ENCODE peak calls at places on chromosome X, in four cellular contexts. Z is activated CD4-positive, alpha-beta T cell treated with anti-CD3 and anti-CD28 coated beads, Interleukin-2, amount 50 U/mL, for 24 hours; L is immature natural killer cell; E is KG1. G is an unnamed sample.

GRCh38 chrX:20857746-20858145 is 516.5 kb upstream of the CNKSR2 start:
- DNase-seq in Z (no peak), L (no peak), E (no peak), G (peak; percentile 28)

GRCh38 chrX:14030248-14030592 is 528 bp upstream of the GEMIN8 start:
- DNase-seq in Z (no peak), L (no peak), E (no peak), G (no peak)

GRCh38 chrX:120308558-120308957 is 2.7 kb downstream of the TMEM255A start:
- DNase-seq in Z (no peak), L (no peak), E (no peak), G (no peak)

GRCh38 chrX:96183843-96184242 is 500.8 kb upstream of the DIAPH2 start:
- DNase-seq in Z (no peak), L (no peak), E (no peak), G (no peak)

GRCh38 chrX:12360991-12361598 is 222.8 kb downstream of the FRMPD4 start:
- DNase-seq in Z (no peak), L (no peak), E (no peak), G (no peak)

GRCh38 chrX:93538575-93538974 is 134.8 kb downstream of the NAP1L3 start:
- DNase-seq in Z (no peak), L (no peak), E (no peak), G (no peak)

GRCh38 chrX:125826080-125826479 is 340.0 kb downstream of the DCAF12L2 start:
- DNase-seq in Z (no peak), L (no peak), E (no peak), G (no peak)

GRCh38 chrX:68146054-68146453 is 287.2 kb downstream of the OPHN1 start:
- DNase-seq in Z (no peak), L (no peak), E (no peak), G (peak; percentile 23)

GRCh38 chrX:153556767-153557166 is 39.3 kb downstream of the ATP2B3 start:
- DNase-seq in Z (no peak), L (no peak), E (no peak), G (no peak)

GRCh38 chrX:49053223-49054072 is 5.4 kb upstream of the CCDC120 start:
- DNase-seq in Z (peak; percentile 20), L (peak; percentile 56), E (peak; percentile 31), G (no peak)

GRCh38 chrX:55717521-55718497 is at the start of gene RRAGB:
- DNase-seq in Z (peak; percentile 65), L (peak; percentile 83), E (peak; percentile 67), G (peak; percentile 89)